ENCODE peak calls at places on chromosome 3, in four cellular contexts. V, Y, M and T are unnamed samples.

GRCh38 chr3:54582424-54582823 is 345.4 kb downstream of the LRTM1 start:
- DNase-seq in V (no peak), Y (no peak), M (no peak), T (no peak)

GRCh38 chr3:49732592-49732991 is 8.8 kb upstream of the GMPPB start:
- DNase-seq in V (no peak), Y (no peak), M (no peak), T (no peak)

GRCh38 chr3:153666911-153667310 is 454.3 kb upstream of the ARHGEF26 start:
- DNase-seq in V (no peak), Y (no peak), M (no peak), T (no peak)

GRCh38 chr3:164521139-164521538 is 557.2 kb downstream of the SI start:
- DNase-seq in V (no peak), Y (no peak), M (no peak), T (no peak)

GRCh38 chr3:141846050-141846433 is 30.4 kb upstream of the ATP1B3 start:
- DNase-seq in V (no peak), Y (no peak), M (no peak), T (no peak)

GRCh38 chr3:177230641-177231040 is 33.4 kb upstream of the TBL1XR1 start:
- DNase-seq in V (no peak), Y (no peak), M (no peak), T (no peak)

GRCh38 chr3:162142511-162142910 is 645.9 kb downstream of the OTOL1 start:
- DNase-seq in V (no peak), Y (no peak), M (no peak), T (no peak)

GRCh38 chr3:157467165-157467564 is 30.5 kb downstream of the PTX3 start:
- DNase-seq in V (no peak), Y (no peak), M (no peak), T (no peak)

GRCh38 chr3:125958511-125959316 is 10.3 kb upstream of the ROPN1B start:
- DNase-seq in V (no peak), Y (no peak), M (peak; percentile 10), T (no peak)

GRCh38 chr3:17302774-17303173 is 418.0 kb downstream of the PLCL2 start:
- DNase-seq in V (no peak), Y (no peak), M (no peak), T (no peak)

GRCh38 chr3:183064475-183064874 is 34.8 kb downstream of the MCCC1 start:
- DNase-seq in V (no peak), Y (no peak), M (peak; percentile 10), T (no peak)

GRCh38 chr3:42229942-42230688 is 35.9 kb downstream of the CCK start:
- DNase-seq in V (peak; percentile 50), Y (peak; percentile 34), M (peak; percentile 67), T (peak; percentile 56)

GRCh38 chr3:56219894-56220805 is 248.1 kb downstream of the ERC2 start:
- DNase-seq in V (no peak), Y (no peak), M (peak; percentile 65), T (no peak)

GRCh38 chr3:182357928-182358327 is 435.4 kb upstream of the ATP11B start:
- DNase-seq in V (no peak), Y (no peak), M (no peak), T (no peak)

GRCh38 chr3:52712291-52713212 is 6.6 kb downstream of the SPCS1 start:
- DNase-seq in V (peak; percentile 59), Y (no peak), M (no peak), T (no peak)

GRCh38 chr3:39166932-39167532 is 13.6 kb upstream of the CSRNP1 start:
- DNase-seq in V (no peak), Y (no peak), M (no peak), T (no peak)

GRCh38 chr3:197730200-197730599 is 6.5 kb downstream of the RUBCN start:
- DNase-seq in V (no peak), Y (no peak), M (no peak), T (no peak)

GRCh38 chr3:55565516-55565915 is 78.4 kb upstream of the WNT5A start:
- DNase-seq in V (no peak), Y (no peak), M (no peak), T (no peak)

GRCh38 chr3:45567730-45568172 is 26.8 kb upstream of the LIMD1 start:
- DNase-seq in V (no peak), Y (no peak), M (peak; percentile 35), T (no peak)

GRCh38 chr3:64878372-64878771 is 190.6 kb upstream of the ADAMTS9 start:
- DNase-seq in V (no peak), Y (no peak), M (no peak), T (no peak)

GRCh38 chr3:146536681-146537080 is 7.7 kb downstream of the PLSCR1 start:
- DNase-seq in V (no peak), Y (no peak), M (no peak), T (no peak)

GRCh38 chr3:113169876-113170452 is 41.4 kb upstream of the BOC start:
- DNase-seq in V (no peak), Y (no peak), M (no peak), T (no peak)

GRCh38 chr3:174931473-174931872 is 72.3 kb downstream of the NAALADL2 start:
- DNase-seq in V (no peak), Y (no peak), M (no peak), T (no peak)

GRCh38 chr3:183826448-183826847 is 1.1 kb upstream of the MAP6D1 start:
- DNase-seq in V (no peak), Y (no peak), M (no peak), T (no peak)

GRCh38 chr3:121736112-121736511 is 13.4 kb downstream of the GOLGB1 start:
- DNase-seq in V (no peak), Y (no peak), M (no peak), T (no peak)

GRCh38 chr3:94596887-94597537 is 534.2 kb downstream of the NSUN3 start:
- DNase-seq in V (no peak), Y (no peak), M (no peak), T (no peak)

GRCh38 chr3:136350132-136350531 is 100.0 kb downstream of the PCCB start:
- DNase-seq in V (no peak), Y (no peak), M (no peak), T (no peak)

GRCh38 chr3:123405021-123405420 is 43.9 kb downstream of the ADCY5 start:
- DNase-seq in V (no peak), Y (no peak), M (no peak), T (no peak)

GRCh38 chr3:129656659-129657247 is 50.3 kb upstream of the PLXND1 start:
- DNase-seq in V (peak; percentile 91), Y (peak; percentile 47), M (no peak), T (no peak)

GRCh38 chr3:154795046-154795445 is 285.1 kb upstream of the MME start:
- DNase-seq in V (no peak), Y (no peak), M (no peak), T (no peak)

GRCh38 chr3:121594850-121595249 is 1.7 kb downstream of the FBXO40 start:
- DNase-seq in V (peak; percentile 34), Y (no peak), M (no peak), T (no peak)

GRCh38 chr3:120040813-120041377 is 53.4 kb downstream of the GSK3B start:
- DNase-seq in V (no peak), Y (no peak), M (no peak), T (no peak)

GRCh38 chr3:88744896-88745295 is 362.5 kb upstream of the EPHA3 start:
- DNase-seq in V (no peak), Y (no peak), M (no peak), T (no peak)

DNA sequence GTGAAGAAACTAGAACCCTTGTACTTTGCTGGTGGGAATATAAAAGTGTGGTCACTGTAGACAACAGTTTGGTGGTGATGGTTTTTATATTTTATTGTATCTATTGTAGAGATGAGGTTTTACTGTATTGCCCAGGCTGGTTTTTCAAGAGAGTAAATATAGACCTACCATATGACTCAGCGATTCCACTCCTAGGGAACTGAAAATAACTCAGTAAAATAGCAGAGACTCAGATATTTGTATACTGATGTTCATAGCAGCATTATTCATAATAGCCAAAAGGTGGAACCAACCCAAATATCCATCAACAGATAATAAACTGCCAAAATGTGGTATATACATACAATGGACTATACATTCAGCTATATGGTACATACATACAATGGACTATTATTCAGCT is 68.8 kb upstream of the IL12A start:
- DNase-seq in V (no peak), Y (no peak), M (no peak), T (no peak)
- TF ChIP-seq ELF1 in V (no peak), Y (no peak), M (no peak), T (no peak)

GRCh38 chr3:150682819-150683218 is 20.9 kb downstream of the ERICH6 start:
- DNase-seq in V (no peak), Y (no peak), M (no peak), T (no peak)
- TF ChIP-seq ELF1 in V (no peak), Y (no peak), M (no peak), T (no peak)

GRCh38 chr3:171498921-171499320 is 38.7 kb upstream of the TNIK start:
- DNase-seq in V (no peak), Y (no peak), M (no peak), T (no peak)
- TF ChIP-seq ELF1 in V (no peak), Y (no peak), M (no peak), T (no peak)

GRCh38 chr3:189132125-189132744 is 39.5 kb upstream of the TPRG1 start:
- DNase-seq in V (peak; percentile 65), Y (peak; percentile 93), M (no peak), T (no peak)
- TF ChIP-seq ELF1 in V (no peak), Y (peak; percentile 41), M (peak; percentile 24), T (no peak)

GRCh38 chr3:5002174-5002870 is 23.1 kb downstream of the BHLHE40 start:
- DNase-seq in V (no peak), Y (no peak), M (no peak), T (peak; percentile 87)
- TF ChIP-seq ELF1 in V (no peak), Y (no peak), M (no peak), T (peak; percentile 55)

DNA sequence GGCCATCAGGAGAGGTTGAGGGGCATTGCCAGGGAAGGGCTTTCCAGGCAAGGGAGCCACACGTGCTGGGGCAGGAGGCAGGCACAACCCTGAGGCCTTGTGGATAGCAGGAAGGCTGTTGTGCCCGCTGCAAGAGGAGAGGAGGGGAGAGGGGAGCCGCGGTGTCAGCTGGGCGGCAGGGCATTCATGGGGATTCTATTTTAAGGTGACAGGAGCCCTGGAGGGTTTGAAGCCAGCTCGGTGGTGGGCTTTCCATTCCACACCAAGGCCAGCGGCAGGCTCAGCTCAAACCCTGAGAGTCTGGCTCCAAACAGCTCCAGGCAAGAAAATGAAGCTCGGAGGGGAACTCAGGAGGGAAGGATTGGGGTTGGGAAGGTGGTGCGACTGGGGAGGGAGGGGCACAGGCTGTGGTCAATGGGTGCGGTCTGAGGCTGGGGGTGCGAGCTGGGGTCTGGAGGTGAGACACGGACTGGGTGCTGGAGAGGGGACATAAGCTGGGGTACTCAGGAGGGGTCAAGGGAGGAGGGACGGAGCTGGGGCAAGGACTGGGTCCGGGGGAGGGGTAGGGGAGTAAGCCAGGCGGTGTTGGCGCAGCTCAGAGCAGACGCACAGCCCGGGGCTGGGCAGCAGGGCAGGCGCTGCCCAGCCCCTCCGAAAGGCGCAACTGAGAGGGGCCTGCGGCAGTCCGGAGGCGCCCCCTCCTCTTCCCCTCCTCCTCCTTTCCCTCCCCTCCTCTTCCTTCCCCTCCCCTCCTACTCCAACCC is 43.4 kb downstream of the TPRA1 start:
- DNase-seq in V (no peak), Y (no peak), M (peak; percentile 74), T (no peak)
- TF ChIP-seq ELF1 in V (no peak), Y (no peak), M (no peak), T (no peak)

DNA sequence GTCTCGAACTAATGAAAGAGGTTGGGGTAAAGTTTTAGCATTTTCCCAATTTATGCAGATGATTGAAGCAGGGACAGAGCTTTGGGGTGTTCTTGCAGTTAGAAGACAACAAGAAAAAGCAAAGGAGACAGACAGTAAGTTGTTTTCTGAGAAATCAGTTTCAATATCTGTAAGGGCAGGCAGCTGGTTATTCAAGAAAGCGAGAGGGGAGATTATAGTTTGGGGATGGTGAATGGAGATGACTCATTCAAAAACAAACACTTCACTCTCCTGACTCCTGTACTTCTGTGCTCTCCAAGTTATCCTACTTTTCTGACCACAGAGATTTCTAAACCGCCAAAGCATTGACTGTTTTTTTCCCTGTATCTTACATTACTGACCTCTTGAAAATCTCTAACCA is 352.0 kb downstream of the GAP43 start:
- DNase-seq in V (peak; percentile 8), Y (no peak), M (no peak), T (peak; percentile 22)
- TF ChIP-seq ELF1 in V (no peak), Y (no peak), M (no peak), T (no peak)